ENCODE peak calls at places on chromosomes 12 and 14, in four cellular contexts. W is GM23338, U is A673, Y is neural progenitor cell. X is an unnamed sample.
A peak's percentile ranks its signal among the peaks of the same experiment; 100 is the strongest.

GRCh38 chr12:48818831-48819590 is 715 bp downstream of the CACNB3 start:
- DNase-seq in W (peak; percentile 89), U (peak; percentile 27), Y (peak; percentile 63), X (no peak)

GRCh38 chr14:94571395-94571794 is 9.8 kb upstream of the SERPINA5 start:
- DNase-seq in W (no peak), U (no peak), Y (no peak), X (no peak)

GRCh38 chr12:90010089-90010488 is 301.5 kb upstream of the ATP2B1 start:
- DNase-seq in W (peak; percentile 13), U (peak; percentile 79), Y (peak; percentile 43), X (no peak)

GRCh38 chr14:94120667-94121335 is 8.6 kb downstream of the IFI27L2 start:
- DNase-seq in W (no peak), U (no peak), Y (no peak), X (peak; percentile 25)

GRCh38 chr12:120892265-120892664 is 11.9 kb downstream of the SPPL3 start:
- DNase-seq in W (no peak), U (no peak), Y (no peak), X (no peak)

GRCh38 chr12:101566318-101566717 is 28.5 kb upstream of the MYBPC1 start:
- DNase-seq in W (peak; percentile 80), U (peak; percentile 38), Y (peak; percentile 6), X (no peak)

GRCh38 chr14:53509845-53510244 is 356.7 kb upstream of the DDHD1 start:
- DNase-seq in W (no peak), U (no peak), Y (no peak), X (no peak)

GRCh38 chr12:1391722-1392121 is 202.7 kb downstream of the FBXL14 start:
- DNase-seq in W (peak; percentile 64), U (no peak), Y (peak; percentile 55), X (no peak)

GRCh38 chr12:98895086-98895651 is 250.1 kb downstream of the APAF1 start:
- DNase-seq in W (peak; percentile 69), U (peak; percentile 15), Y (peak; percentile 75), X (no peak)
- H3K27me3 ChIP-seq in W (peaks cover 58% of the 10 kb centered on the region), U (peaks cover 96% of the 10 kb centered on the region), Y (peaks cover 96% of the 10 kb centered on the region), X (peaks cover 70% of the 10 kb centered on the region)

DNA sequence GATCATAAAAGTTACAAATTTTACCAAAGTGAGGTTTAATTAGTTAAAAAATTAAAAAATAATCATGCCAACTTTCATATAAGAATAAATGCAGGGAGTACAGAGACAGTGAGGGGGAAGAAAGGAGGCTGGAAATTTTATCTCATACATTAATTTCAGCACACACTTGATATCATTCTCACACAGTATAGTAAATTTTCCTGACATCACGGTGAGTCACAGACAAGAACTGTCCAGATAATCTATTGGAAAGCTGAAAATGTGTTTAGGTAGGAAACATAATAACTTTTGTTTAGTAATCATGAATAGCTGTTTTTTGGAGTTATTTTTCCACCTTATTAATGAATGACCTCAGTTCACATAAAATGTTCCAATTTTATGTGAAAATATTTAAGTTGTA is 1204.8 kb downstream of the GALC start:
- DNase-seq in W (no peak), U (no peak), Y (no peak), X (no peak)
- H3K27ac ChIP-seq in W (no peak overlapping the region), U (peak overlapping the region; percentile 75), Y (no peak overlapping the region), X (no peak overlapping the region)

DNA sequence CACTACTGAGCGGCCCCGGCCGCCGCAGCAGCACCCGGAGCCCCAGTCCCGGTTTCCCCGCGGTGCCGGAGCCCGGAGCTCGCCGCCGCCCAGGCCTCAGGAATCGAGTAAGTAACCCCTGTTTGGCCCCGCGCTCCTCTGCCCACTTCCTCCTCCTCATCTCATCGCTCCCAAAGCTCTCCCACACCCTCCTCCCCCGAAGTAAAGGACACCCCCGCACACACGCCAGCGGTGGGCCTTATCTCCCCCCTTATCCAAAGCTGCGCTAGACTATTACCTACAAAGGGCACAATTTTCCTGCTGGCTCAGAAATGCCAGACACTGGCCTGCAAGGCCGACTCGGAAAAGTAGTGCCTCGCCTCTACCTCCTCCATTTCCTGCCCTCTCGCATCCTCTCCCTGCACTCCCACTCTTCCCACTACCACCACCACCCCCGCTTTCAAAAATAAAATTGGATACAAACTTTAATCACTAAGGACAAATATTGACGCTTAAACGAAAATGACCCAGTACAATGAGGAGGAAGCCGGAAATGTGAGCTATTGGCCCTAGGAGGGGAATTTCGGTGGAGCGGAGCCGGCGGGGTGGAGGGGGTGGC is 581 bp upstream of the FOXG1 start:
- DNase-seq in W (no peak), U (no peak), Y (peak; percentile 68), X (no peak)
- TF ChIP-seq EZH2 in W (peak; percentile 92), U (peak; percentile 26), Y (peak; percentile 83), X (no peak)

DNA sequence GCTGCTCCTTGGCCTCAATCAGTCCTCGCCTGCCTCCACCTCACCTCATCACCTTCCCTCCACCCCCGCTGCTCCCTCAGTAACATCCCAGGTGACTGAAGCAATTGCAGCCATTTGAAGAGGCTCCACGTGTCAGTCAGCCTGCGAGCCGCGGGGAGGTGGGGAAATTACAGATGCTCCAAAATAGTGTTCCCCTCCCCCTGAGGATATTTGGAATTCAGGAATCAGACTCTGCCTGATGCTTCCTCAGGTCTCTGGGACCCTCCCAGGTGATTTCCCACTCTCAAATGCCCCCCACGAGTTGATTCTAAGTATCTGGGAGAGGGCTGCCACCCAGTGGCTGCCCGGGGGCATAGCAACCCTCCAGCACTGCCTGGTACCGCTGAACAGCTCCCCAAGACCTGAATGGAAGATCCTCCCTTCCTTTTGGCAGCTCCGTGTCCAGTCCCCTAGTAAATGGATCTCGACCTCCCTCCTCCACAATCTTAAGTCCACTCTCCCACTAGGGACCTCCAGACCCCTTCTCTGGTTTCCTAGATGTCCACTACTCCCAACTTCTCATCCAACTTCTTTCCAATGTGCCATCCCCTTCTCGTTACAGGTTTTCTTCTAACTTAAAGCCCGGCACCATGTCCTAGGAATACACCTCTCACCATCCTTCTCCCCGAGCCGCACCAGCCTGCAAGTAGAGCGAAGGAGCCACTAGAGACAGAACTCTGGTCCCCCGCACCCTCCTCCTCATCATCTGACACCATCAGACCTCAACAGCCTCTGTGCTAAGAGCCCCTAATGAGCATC is 1.4 kb upstream of the ASIC1 start:
- DNase-seq in W (peak; percentile 84), U (peak; percentile 59), Y (peak; percentile 82), X (peak; percentile 58)
- H3K27me3 ChIP-seq in W (peaks cover 99% of the 10 kb centered on the region), U (peaks cover 4% of the 10 kb centered on the region), Y (peaks cover 97% of the 10 kb centered on the region), X (no peaks in the 10 kb centered on the region)

DNA sequence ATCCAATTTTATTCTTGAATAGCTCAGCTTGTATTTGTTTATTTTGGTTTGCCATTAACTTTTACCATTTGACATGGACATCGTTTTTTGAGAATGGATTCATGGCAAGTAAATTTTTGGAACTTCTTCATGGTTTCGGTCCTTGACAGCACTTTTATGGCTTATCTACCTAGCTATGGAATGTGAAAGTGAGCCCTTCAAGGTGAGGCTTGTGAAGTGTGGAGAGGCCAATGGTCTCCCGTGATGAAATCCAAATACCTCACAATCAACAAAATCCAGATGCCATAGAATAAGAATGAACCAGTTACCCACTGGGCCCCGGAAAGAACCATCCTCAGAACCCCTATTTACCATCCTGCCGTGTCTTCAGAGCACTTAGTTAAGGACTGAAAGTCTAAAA is 978.8 kb downstream of the FSCB start:
- DNase-seq in W (no peak), U (no peak), Y (no peak), X (no peak)
- H3K27ac ChIP-seq in W (no peak overlapping the region), U (no peak overlapping the region), Y (no peak overlapping the region), X (no peak overlapping the region)

GRCh38 chr12:130806574-130806973 is 32.5 kb downstream of the STX2 start:
- DNase-seq in W (no peak), U (no peak), Y (no peak), X (peak; percentile 97)

GRCh38 chr12:130804216-130804615 is 34.8 kb downstream of the STX2 start:
- DNase-seq in W (no peak), U (no peak), Y (no peak), X (peak; percentile 39)

GRCh38 chr12:130805635-130806034 is 33.4 kb downstream of the STX2 start:
- DNase-seq in W (no peak), U (no peak), Y (no peak), X (no peak)

GRCh38 chr12:130800312-130800711 is 38.7 kb downstream of the STX2 start:
- DNase-seq in W (no peak), U (no peak), Y (no peak), X (no peak)

DNA sequence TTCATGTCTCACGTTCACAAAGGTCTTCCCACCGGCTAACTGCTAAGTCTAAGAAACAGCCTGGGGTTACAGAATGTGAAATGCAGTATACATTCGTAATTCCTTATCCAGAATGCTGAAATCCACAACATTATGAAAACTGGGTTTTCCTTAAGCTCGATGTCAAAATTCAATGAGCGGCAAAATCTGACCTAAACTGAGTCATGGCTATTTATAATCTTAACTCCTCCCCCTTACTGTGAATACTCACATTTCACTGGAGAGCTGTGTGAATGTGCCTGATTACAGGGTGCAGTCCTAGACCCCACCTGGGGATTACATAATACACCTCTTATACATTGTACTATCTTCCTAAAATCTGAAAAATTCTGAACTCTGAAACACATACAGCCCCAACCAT is 35.3 kb downstream of the STX2 start:
- DNase-seq in W (no peak), U (no peak), Y (no peak), X (peak; percentile 18)
- TF ChIP-seq EZH2 in W (no peak), U (no peak), Y (no peak), X (no peak)

DNA sequence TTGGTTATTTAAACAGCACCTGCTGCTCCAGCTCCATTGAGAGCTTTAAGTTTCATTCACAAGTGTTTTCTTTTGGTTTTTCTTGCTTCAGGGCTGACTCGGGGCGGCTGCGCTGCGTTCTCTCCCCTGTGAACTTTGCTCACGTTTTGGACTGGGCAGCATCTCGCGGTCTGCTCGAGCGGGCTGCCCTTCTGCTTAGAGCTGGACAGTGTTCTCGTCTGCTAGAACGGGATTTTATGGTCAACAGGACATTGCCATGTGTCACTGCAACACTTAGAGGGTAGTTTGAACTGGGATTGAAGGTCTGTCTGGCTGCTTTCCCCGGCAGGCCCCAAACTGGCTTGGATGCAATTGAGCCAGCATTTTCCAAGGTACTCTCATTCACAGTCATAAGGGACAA is 57.7 kb upstream of the VRK1 start:
- DNase-seq in W (peak; percentile 18), U (no peak), Y (peak; percentile 35), X (no peak)
- H3K27me3 ChIP-seq in W (peaks cover 5% of the 10 kb centered on the region), U (no peaks in the 10 kb centered on the region), Y (peaks cover 12% of the 10 kb centered on the region), X (peaks cover 73% of the 10 kb centered on the region)

X was measured in PC-3.